ENCODE peak calls at places on chromosomes 6 and 20, in six cellular contexts. F, M, Q, X, N and D are unnamed samples.
A peak's percentile ranks its signal among the peaks of the same experiment; 100 is the strongest.

GRCh38 chr6:39243809-39244208 is 14.5 kb upstream of the KCNK5 start:
- DNase-seq in M (no peak), Q (no peak), X (no peak), N (no peak), F (no peak), D (no peak)

GRCh38 chr6:25307805-25308494 is 28.8 kb downstream of the CARMIL1 start:
- DNase-seq in N (no peak), M (no peak), X (no peak), Q (no peak), F (no peak), D (no peak)

GRCh38 chr6:152295346-152295745 is 341.8 kb downstream of the SYNE1 start:
- DNase-seq in F (no peak), M (peak; percentile 97), X (no peak), N (peak; percentile 45), Q (no peak), D (no peak)

GRCh38 chr6:113630365-113630737 is 226.8 kb upstream of the MARCKS start:
- DNase-seq in Q (no peak), M (peak; percentile 91), F (no peak), N (peak; percentile 83), X (no peak), D (no peak)

GRCh38 chr6:155340464-155341129 is 26.3 kb upstream of the TFB1M start:
- DNase-seq in F (no peak), M (peak; percentile 77), X (no peak), Q (no peak), N (peak; percentile 36), D (no peak)

GRCh38 chr20:46076806-46077205 is 13.0 kb downstream of the NCOA5 start:
- DNase-seq in N (no peak), M (no peak), F (no peak), X (no peak), Q (no peak), D (no peak)

GRCh38 chr6:137570307-137570832 is 76.2 kb upstream of the OLIG3 start:
- DNase-seq in F (no peak), M (peak; percentile 5), Q (no peak), N (no peak), X (no peak), D (no peak)

GRCh38 chr6:122715725-122716124 is 63.8 kb upstream of the FABP7 start:
- DNase-seq in F (no peak), Q (no peak), M (peak; percentile 68), N (peak; percentile 12), X (no peak), D (no peak)

GRCh38 chr6:139887275-139887674 is 512.8 kb upstream of the CITED2 start:
- DNase-seq in N (no peak), M (no peak), X (no peak), Q (no peak), F (no peak), D (no peak)

GRCh38 chr6:47749726-47750125 is 32.1 kb upstream of the OPN5 start:
- DNase-seq in M (no peak), N (no peak), X (no peak), F (no peak), Q (no peak), D (peak; percentile 17)

GRCh38 chr6:43887340-43887858 is 117.4 kb downstream of the VEGFA start:
- DNase-seq in N (no peak), M (peak; percentile 22), F (no peak), X (no peak), Q (no peak), D (no peak)

GRCh38 chr6:34246563-34247391 is 2.0 kb downstream of the SMIM29 start:
- DNase-seq in N (peak; percentile 30), M (peak; percentile 53), F (peak; percentile 69), X (peak; percentile 73), Q (peak; percentile 60), D (peak; percentile 70)

GRCh38 chr20:63736893-63737689 is 627 bp downstream of the LIME1 start:
- DNase-seq in N (peak; percentile 28), Q (peak; percentile 66), F (peak; percentile 75), X (peak; percentile 63), M (no peak), D (peak; percentile 73)

GRCh38 chr6:159871241-159871640 is 19.5 kb upstream of the MAS1 start:
- DNase-seq in N (no peak), M (no peak), F (no peak), X (no peak), Q (no peak), D (no peak)

GRCh38 chr20:48686238-48687096 is 141.3 kb downstream of the PREX1 start:
- DNase-seq in X (no peak), N (no peak), M (peak; percentile 63), Q (no peak), F (no peak), D (no peak)

GRCh38 chr20:44993343-44993742 is 27.0 kb downstream of the STK4 start:
- DNase-seq in F (no peak), Q (peak; percentile 16), M (peak; percentile 35), N (peak; percentile 33), X (no peak), D (no peak)

GRCh38 chr20:52290602-52291001 is 99.0 kb upstream of the ZFP64 start:
- DNase-seq in X (no peak), Q (no peak), M (no peak), F (no peak), N (no peak), D (no peak)

GRCh38 chr20:51044796-51045195 is 21.9 kb upstream of the KCNG1 start:
- DNase-seq in M (no peak), N (no peak), X (no peak), Q (no peak), F (no peak), D (no peak)

GRCh38 chr20:51042657-51043247 is 19.8 kb upstream of the KCNG1 start:
- DNase-seq in M (no peak), Q (no peak), F (no peak), N (no peak), X (no peak), D (no peak)

GRCh38 chr20:51042064-51042463 is 19.2 kb upstream of the KCNG1 start:
- DNase-seq in F (no peak), X (no peak), M (no peak), Q (no peak), N (peak; percentile 89), D (no peak)

GRCh38 chr20:51043811-51044210 is 20.9 kb upstream of the KCNG1 start:
- DNase-seq in F (no peak), N (peak; percentile 75), Q (no peak), M (peak; percentile 46), X (no peak), D (no peak)

GRCh38 chr20:51046021-51046985 is 23.4 kb upstream of the KCNG1 start:
- DNase-seq in X (no peak), F (no peak), N (no peak), M (no peak), Q (no peak), D (no peak)
- TF ChIP-seq CTCF in X (no peak), F (no peak), N (no peak), M (no peak), Q (no peak), D (no peak)

GRCh38 chr6:5034328-5034727 is 30.5 kb upstream of the RPP40 start:
- DNase-seq in X (no peak), Q (no peak), M (no peak), N (no peak), F (no peak), D (no peak)

GRCh38 chr6:5031150-5031549 is 27.3 kb upstream of the RPP40 start:
- DNase-seq in M (no peak), N (no peak), Q (no peak), X (no peak), F (no peak), D (no peak)

GRCh38 chr6:5030596-5031136 is 26.8 kb upstream of the RPP40 start:
- DNase-seq in F (peak; percentile 92), N (peak; percentile 85), X (peak; percentile 85), Q (peak; percentile 81), M (peak; percentile 92), D (peak; percentile 84)

GRCh38 chr6:5034736-5035135 is 30.9 kb upstream of the RPP40 start:
- DNase-seq in X (no peak), Q (no peak), M (no peak), N (peak; percentile 87), F (no peak), D (no peak)

GRCh38 chr6:5036309-5036708 is 32.5 kb upstream of the RPP40 start:
- DNase-seq in F (no peak), M (peak; percentile 67), N (peak; percentile 80), Q (no peak), X (no peak), D (no peak)
- TF ChIP-seq CTCF in F (no peak), M (peak; percentile 15), N (peak; percentile 28), Q (no peak), X (no peak), D (no peak)

DNA sequence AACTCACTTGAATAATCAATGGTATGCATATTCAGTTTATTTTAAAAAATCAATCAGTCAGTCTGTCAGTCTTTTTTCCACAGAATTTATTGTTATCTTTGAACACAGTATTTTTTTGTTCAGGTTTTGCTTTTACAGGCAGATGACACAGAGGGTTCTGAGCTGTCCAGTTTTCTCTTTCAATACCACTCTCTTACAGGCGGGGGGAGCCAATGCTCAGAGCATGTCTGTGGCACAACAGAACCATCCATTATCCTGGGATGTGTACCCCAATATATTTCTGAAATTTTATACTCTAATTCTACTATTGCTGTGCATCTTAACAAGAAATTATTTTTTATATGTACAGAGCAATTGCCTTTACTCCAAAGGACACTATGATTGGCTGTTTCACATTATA is 21.2 kb downstream of the ROS1 start:
- DNase-seq in M (peak; percentile 48), F (no peak), N (peak; percentile 18), X (no peak), Q (no peak), D (no peak)
- TF ChIP-seq CTCF in M (peak; percentile 68), F (no peak), N (peak; percentile 50), X (peak; percentile 43), Q (no peak), D (no peak)

GRCh38 chr6:73264446-73264845 is 1.4 kb upstream of the KHDC1 start:
- DNase-seq in Q (peak; percentile 23), F (peak; percentile 7), X (no peak), M (no peak), N (peak; percentile 99), D (no peak)

GRCh38 chr6:73262701-73263569 is at the start of gene KHDC1:
- DNase-seq in N (peak; percentile 38), M (peak; percentile 60), F (peak; percentile 70), Q (peak; percentile 89), X (peak; percentile 86), D (peak; percentile 86)

GRCh38 chr6:73258721-73259120 is 4.3 kb downstream of the KHDC1 start:
- DNase-seq in X (no peak), M (no peak), Q (no peak), F (no peak), N (no peak), D (no peak)

GRCh38 chr6:73263570-73263909 is 544 bp upstream of the KHDC1 start:
- DNase-seq in X (peak; percentile 42), M (no peak), Q (peak; percentile 41), F (peak; percentile 9), N (peak; percentile 10), D (no peak)
- TF ChIP-seq CTCF in X (no peak), M (no peak), Q (no peak), F (no peak), N (no peak), D (no peak)

DNA sequence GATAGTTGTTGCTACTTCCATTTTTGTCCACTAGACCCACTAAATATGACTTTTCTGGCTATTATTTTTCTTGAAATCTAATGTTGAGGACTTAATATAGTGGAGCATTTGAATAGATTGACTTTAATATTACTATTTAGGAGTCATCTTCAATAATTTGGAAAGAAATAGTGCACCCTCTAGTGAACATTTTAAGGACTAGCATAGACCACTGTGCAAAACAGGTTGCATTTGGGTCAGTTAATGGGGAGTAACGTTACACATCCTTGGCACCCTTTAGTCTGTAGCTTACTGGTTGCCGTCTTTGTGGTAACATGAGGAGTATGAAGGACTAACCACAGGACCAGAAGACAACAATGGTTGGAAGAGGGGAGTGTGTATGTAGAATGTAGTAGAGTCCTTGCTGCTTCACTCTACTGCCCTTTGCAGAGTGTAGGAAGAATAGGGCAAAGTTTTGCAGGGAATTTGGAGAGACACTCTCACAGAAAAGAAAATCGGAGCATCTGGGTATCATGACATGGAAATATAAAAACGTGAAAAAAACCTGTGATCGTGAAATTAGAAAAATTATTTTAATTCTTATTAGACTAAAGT is 25.2 kb downstream of the RFPL4B start:
- DNase-seq in Q (no peak), M (peak; percentile 60), N (peak; percentile 39), X (peak; percentile 1), F (no peak), D (no peak)
- TF ChIP-seq CTCF in Q (no peak), M (peak; percentile 59), N (peak; percentile 54), X (peak; percentile 69), F (peak; percentile 20), D (peak; percentile 32)